ENCODE peak calls at places on chromosome 20, in ten cellular contexts. F, S, Y, Q, R, G, H, K, B and Z are unnamed samples.

GRCh38 chr20:63846128-63846771 is 15.0 kb upstream of the ABHD16B start:
- DNase-seq in F (no peak), S (no peak), Y (no peak), Q (no peak), R (no peak), G (no peak), H (no peak), K (peak; percentile 75), B (no peak), Z (no peak)

GRCh38 chr20:64261138-64261537 is 5.6 kb downstream of the PCMTD2 start:
- DNase-seq in F (no peak), S (no peak), Y (no peak), Q (no peak), R (no peak), G (peak; percentile 55), H (peak; percentile 12), K (peak; percentile 62), B (no peak), Z (no peak)

GRCh38 chr20:57547250-57547649 is 13.7 kb upstream of the PCK1 start:
- DNase-seq in F (no peak), S (no peak), Y (no peak), Q (no peak), R (no peak), G (peak; percentile 13), H (no peak), K (no peak), B (no peak), Z (peak; percentile 24)

GRCh38 chr20:16580127-16580526 is 6.9 kb upstream of the KIF16B start:
- DNase-seq in F (no peak), S (peak; percentile 40), Y (no peak), Q (no peak), R (no peak), G (peak; percentile 77), H (peak; percentile 20), K (no peak), B (no peak), Z (peak; percentile 68)

GRCh38 chr20:25279403-25279802 is 31.5 kb downstream of the PYGB start:
- DNase-seq in F (no peak), S (no peak), Y (no peak), Q (no peak), R (no peak), G (no peak), H (no peak), K (no peak), B (peak; percentile 10), Z (no peak)

GRCh38 chr20:46851746-46852145 is 42.9 kb upstream of the EYA2 start:
- DNase-seq in F (no peak), S (no peak), Y (no peak), Q (no peak), R (no peak), G (no peak), H (no peak), K (no peak), B (no peak), Z (no peak)

GRCh38 chr20:57248132-57248797 is 18.2 kb downstream of the BMP7 start:
- DNase-seq in F (peak; percentile 34), S (no peak), Y (no peak), Q (no peak), R (no peak), G (no peak), H (no peak), K (no peak), B (no peak), Z (no peak)

GRCh38 chr20:33811763-33812672 is 870 bp downstream of the CHMP4B start:
- DNase-seq in F (peak; percentile 57), S (no peak), Y (peak; percentile 43), Q (peak; percentile 40), R (no peak), G (peak; percentile 91), H (peak; percentile 82), K (peak; percentile 47), B (peak; percentile 74), Z (peak; percentile 65)

GRCh38 chr20:10536531-10536930 is 101.4 kb downstream of the SLX4IP start:
- DNase-seq in F (peak; percentile 3), S (no peak), Y (no peak), Q (no peak), R (no peak), G (peak; percentile 68), H (no peak), K (no peak), B (peak; percentile 50), Z (no peak)

GRCh38 chr20:64047968-64048401 is 1.5 kb downstream of the SOX18 start:
- DNase-seq in F (no peak), S (no peak), Y (no peak), Q (no peak), R (no peak), G (no peak), H (no peak), K (no peak), B (no peak), Z (no peak)

GRCh38 chr20:53949319-53949839 is 121.0 kb downstream of the BCAS1 start:
- DNase-seq in F (no peak), S (no peak), Y (peak; percentile 84), Q (no peak), R (no peak), G (peak; percentile 94), H (peak; percentile 95), K (no peak), B (peak; percentile 60), Z (peak; percentile 80)

DNA sequence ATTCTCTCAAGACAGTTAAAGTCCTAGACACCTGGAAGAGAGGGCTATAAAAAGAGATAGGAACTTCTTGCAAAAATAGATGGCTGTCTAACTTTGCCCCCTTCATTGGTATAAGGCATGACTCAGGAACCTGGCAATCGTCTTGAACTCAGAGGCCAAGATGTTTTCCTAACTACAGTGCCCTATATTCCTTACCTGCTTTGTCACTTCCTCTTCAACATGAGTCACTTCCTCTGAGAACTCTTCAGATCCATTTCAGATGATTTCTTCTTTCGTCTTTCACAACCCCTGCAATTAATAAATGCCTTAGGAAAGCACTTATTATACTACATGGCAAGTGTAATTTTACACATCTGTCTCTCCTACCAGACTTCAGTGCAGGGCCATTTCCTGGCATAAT is 83.5 kb downstream of the HAO1 start:
- DNase-seq in F (peak; percentile 10), S (no peak), Y (no peak), Q (no peak), R (no peak), G (peak; percentile 69), H (no peak), K (no peak), B (no peak), Z (peak; percentile 55)
- H3K27ac ChIP-seq in F (no peak overlapping the region), S (no peak overlapping the region), Y (no peak overlapping the region), Q (no peak overlapping the region), R (no peak overlapping the region), G (no peak overlapping the region), H (no peak overlapping the region), K (no peak overlapping the region), B (no peak overlapping the region), Z (peak overlapping the region; percentile 94)

DNA sequence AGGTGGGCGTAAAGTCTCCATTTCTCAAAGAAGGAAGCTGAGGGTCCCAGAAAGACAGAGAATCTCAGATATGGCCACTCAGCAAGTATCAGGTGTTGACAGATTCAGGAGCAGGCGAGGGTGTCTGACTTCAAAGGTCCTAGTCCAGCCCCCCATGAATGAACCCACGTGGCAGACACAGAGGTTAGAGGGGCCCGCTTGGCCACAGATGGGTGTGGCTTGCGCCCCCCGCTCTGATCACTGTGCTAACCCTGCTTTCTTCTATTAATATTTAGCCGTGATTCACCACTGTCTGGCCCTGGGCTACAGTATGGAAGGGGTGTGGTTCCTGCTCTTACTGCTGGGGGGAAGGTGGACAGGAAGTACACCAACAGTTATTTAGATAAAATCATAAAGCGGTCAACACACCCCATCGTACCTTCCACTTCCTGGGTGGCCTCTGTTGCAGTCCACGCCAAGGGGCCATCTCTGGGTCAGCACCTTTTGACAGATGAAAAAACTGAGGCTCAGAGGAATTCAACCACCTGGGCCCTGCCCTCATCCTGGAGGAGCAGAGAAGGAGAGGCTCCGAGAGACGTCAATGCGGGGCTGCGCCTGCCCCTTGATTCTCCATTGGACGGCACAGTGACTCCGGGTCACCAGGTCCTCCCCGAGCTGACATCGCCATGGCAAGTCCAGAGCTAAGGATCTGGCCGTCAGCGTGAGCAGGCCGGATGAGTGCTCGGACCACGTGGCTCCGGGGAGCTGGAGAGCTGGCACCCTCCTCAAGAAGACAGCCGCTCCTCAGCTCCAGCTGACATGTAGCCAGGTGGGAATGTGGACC is 206.3 kb downstream of the PREX1 start:
- DNase-seq in F (no peak), S (peak; percentile 40), Y (no peak), Q (no peak), R (no peak), G (peak; percentile 4), H (peak; percentile 28), K (peak; percentile 24), B (peak; percentile 37), Z (peak; percentile 27)
- H3K27ac ChIP-seq in F (no peak overlapping the region), S (no peak overlapping the region), Y (no peak overlapping the region), Q (no peak overlapping the region), R (no peak overlapping the region), G (no peak overlapping the region), H (no peak overlapping the region), K (no peak overlapping the region), B (no peak overlapping the region), Z (peak overlapping the region; percentile 22)

DNA sequence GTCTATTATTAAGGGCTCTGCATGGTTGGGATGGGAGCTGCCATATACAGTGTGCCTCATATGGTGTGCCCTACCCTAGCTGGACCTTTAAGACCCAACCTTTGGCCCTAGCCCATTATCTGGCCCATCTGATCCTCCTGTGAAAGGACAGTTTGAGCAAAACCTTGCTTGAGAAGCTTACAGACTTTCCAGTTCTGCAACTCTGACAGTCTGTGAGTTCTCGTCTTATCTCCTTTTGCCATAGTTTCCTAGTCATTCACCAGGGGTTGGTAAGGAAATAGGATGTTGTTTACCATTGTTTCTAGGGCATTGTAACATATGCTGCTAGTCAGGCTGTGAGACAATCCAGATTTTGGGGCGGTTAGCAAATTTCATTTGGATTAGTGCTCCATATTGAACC is 17.2 kb downstream of the CTNNBL1 start:
- DNase-seq in F (no peak), S (no peak), Y (no peak), Q (no peak), R (no peak), G (no peak), H (no peak), K (no peak), B (no peak), Z (no peak)
- H3K27ac ChIP-seq in F (no peak overlapping the region), S (no peak overlapping the region), Y (no peak overlapping the region), Q (no peak overlapping the region), R (no peak overlapping the region), G (no peak overlapping the region), H (no peak overlapping the region), K (peak overlapping the region; percentile 27), B (no peak overlapping the region), Z (no peak overlapping the region)

GRCh38 chr20:50052550-50052949 is 60.4 kb downstream of the UBE2V1 start:
- DNase-seq in F (no peak), S (no peak), Y (no peak), Q (no peak), R (no peak), G (no peak), H (no peak), K (no peak), B (no peak), Z (no peak)

GRCh38 chr20:50049442-50050026 is 63.4 kb downstream of the UBE2V1 start:
- DNase-seq in F (peak; percentile 18), S (no peak), Y (peak; percentile 22), Q (no peak), R (no peak), G (no peak), H (no peak), K (no peak), B (no peak), Z (no peak)

GRCh38 chr20:50050660-50051308 is 62.2 kb downstream of the UBE2V1 start:
- DNase-seq in F (no peak), S (no peak), Y (no peak), Q (no peak), R (no peak), G (no peak), H (no peak), K (no peak), B (no peak), Z (no peak)

GRCh38 chr20:50050214-50050613 is 62.7 kb downstream of the UBE2V1 start:
- DNase-seq in F (no peak), S (no peak), Y (no peak), Q (no peak), R (no peak), G (no peak), H (no peak), K (no peak), B (no peak), Z (no peak)

GRCh38 chr20:50048420-50049166 is 64.4 kb downstream of the UBE2V1 start:
- DNase-seq in F (no peak), S (no peak), Y (no peak), Q (peak; percentile 36), R (no peak), G (peak; percentile 14), H (no peak), K (peak; percentile 28), B (no peak), Z (no peak)
- H3K27ac ChIP-seq in F (no peak overlapping the region), S (no peak overlapping the region), Y (peak overlapping the region; percentile 35), Q (peak overlapping the region; percentile 64), R (no peak overlapping the region), G (no peak overlapping the region), H (no peak overlapping the region), K (no peak overlapping the region), B (peak overlapping the region; percentile 81), Z (no peak overlapping the region)